ENCODE peak calls at places on chromosomes 12 and 14, in ten cellular contexts. R is AG10803; C is foreskin fibroblast; D is fibroblast of mammary gland; E is transverse colon; K is IMR-90; Y is endodermal cell; A is adrenal gland; T is astrocyte of the spinal cord; X is CD8-positive, alpha-beta T cell. V is an unnamed sample.
A peak's percentile ranks its signal among the peaks of the same experiment; 100 is the strongest.

GRCh38 chr14:42869681-42870080 is 1263.0 kb downstream of the LRFN5 start:
- DNase-seq in R (no peak), C (peak; percentile 16), D (peak; percentile 77), E (no peak), K (peak; percentile 86), Y (no peak), A (no peak), T (peak; percentile 72), X (no peak), V (peak; percentile 25)

GRCh38 chr12:11695321-11695720 is 45.8 kb downstream of the ETV6 start:
- DNase-seq in R (peak; percentile 84), C (no peak), D (peak; percentile 81), E (no peak), K (peak; percentile 58), Y (no peak), A (peak; percentile 65), T (peak; percentile 54), X (no peak), V (peak; percentile 66)

GRCh38 chr14:103725739-103726395 is 10.3 kb downstream of the ZFYVE21 start:
- DNase-seq in R (no peak), C (no peak), D (no peak), E (no peak), K (no peak), Y (no peak), A (no peak), T (no peak), X (no peak), V (no peak)

GRCh38 chr12:26748741-26749431 is 84.1 kb downstream of the ITPR2 start:
- DNase-seq in R (no peak), C (peak; percentile 39), D (peak; percentile 72), E (no peak), K (peak; percentile 70), Y (no peak), A (no peak), T (peak; percentile 89), X (no peak), V (peak; percentile 70)

GRCh38 chr12:86729798-86730197 is 473.6 kb upstream of the MGAT4C start:
- DNase-seq in R (no peak), C (no peak), D (no peak), E (no peak), K (no peak), Y (no peak), A (no peak), T (no peak), X (no peak), V (no peak)

GRCh38 chr14:106436310-106436905 is 910.0 kb downstream of the TMEM121 start:
- DNase-seq in R (no peak), C (no peak), D (peak; percentile 10), E (peak; percentile 35), K (no peak), Y (peak; percentile 57), A (peak; percentile 56), T (no peak), X (peak; percentile 85), V (peak; percentile 10)

GRCh38 chr14:75126121-75126544 is 715 bp downstream of the NEK9 start:
- DNase-seq in R (no peak), C (no peak), D (no peak), E (no peak), K (no peak), Y (no peak), A (no peak), T (peak; percentile 20), X (no peak), V (no peak)

GRCh38 chr14:77144412-77145115 is 3.0 kb upstream of the ZDHHC22 start:
- DNase-seq in R (no peak), C (no peak), D (no peak), E (no peak), K (no peak), Y (peak; percentile 34), A (peak; percentile 4), T (no peak), X (no peak), V (no peak)

GRCh38 chr14:52031781-52032180 is 37.1 kb downstream of the NID2 start:
- DNase-seq in R (peak; percentile 94), C (peak; percentile 92), D (peak; percentile 99), E (no peak), K (peak; percentile 78), Y (no peak), A (peak; percentile 29), T (peak; percentile 92), X (no peak), V (no peak)

GRCh38 chr12:3882896-3883564 is 9.8 kb upstream of the PARP11 start:
- DNase-seq in R (no peak), C (peak; percentile 16), D (peak; percentile 31), E (no peak), K (peak; percentile 19), Y (no peak), A (no peak), T (peak; percentile 1), X (no peak), V (peak; percentile 54)

GRCh38 chr14:89027097-89027740 is 202.8 kb downstream of the TTC8 start:
- DNase-seq in R (peak; percentile 33), C (peak; percentile 43), D (peak; percentile 28), E (peak; percentile 55), K (peak; percentile 33), Y (peak; percentile 83), A (peak; percentile 26), T (peak; percentile 41), X (peak; percentile 67), V (peak; percentile 42)

GRCh38 chr14:35877276-35877675 is 51.1 kb downstream of the BRMS1L start:
- DNase-seq in R (no peak), C (no peak), D (no peak), E (no peak), K (no peak), Y (no peak), A (peak; percentile 60), T (no peak), X (no peak), V (peak; percentile 68)

GRCh38 chr14:32998433-32998832 is 59.8 kb downstream of the NPAS3 start:
- DNase-seq in R (peak; percentile 21), C (peak; percentile 5), D (peak; percentile 45), E (no peak), K (peak; percentile 9), Y (no peak), A (no peak), T (peak; percentile 19), X (no peak), V (peak; percentile 36)

GRCh38 chr12:110023634-110024023 is 24.4 kb downstream of the ANKRD13A start:
- DNase-seq in R (no peak), C (no peak), D (no peak), E (no peak), K (no peak), Y (no peak), A (no peak), T (no peak), X (no peak), V (no peak)

GRCh38 chr12:7555752-7556151 is 52.2 kb upstream of the CD163 start:
- DNase-seq in R (peak; percentile 72), C (peak; percentile 75), D (peak; percentile 91), E (no peak), K (peak; percentile 73), Y (no peak), A (no peak), T (peak; percentile 85), X (no peak), V (peak; percentile 10)

GRCh38 chr14:92400579-92401444 is 77.8 kb downstream of the SLC24A4 start:
- DNase-seq in R (peak; percentile 12), C (no peak), D (no peak), E (no peak), K (peak; percentile 13), Y (no peak), A (no peak), T (no peak), X (no peak), V (peak; percentile 51)

GRCh38 chr12:99043319-99043914 is 398.3 kb downstream of the APAF1 start:
- DNase-seq in R (peak; percentile 66), C (peak; percentile 2), D (peak; percentile 68), E (peak; percentile 37), K (peak; percentile 64), Y (peak; percentile 93), A (peak; percentile 50), T (peak; percentile 77), X (peak; percentile 15), V (peak; percentile 76)
- TF ChIP-seq CTCF in R (peak; percentile 97), C (peak; percentile 90), D (peak; percentile 91), E (peak; percentile 79), K (peak; percentile 82), Y (peak; percentile 98), A (peak; percentile 85), T (peak; percentile 93), X (peak; percentile 58), V (peak; percentile 99)

DNA sequence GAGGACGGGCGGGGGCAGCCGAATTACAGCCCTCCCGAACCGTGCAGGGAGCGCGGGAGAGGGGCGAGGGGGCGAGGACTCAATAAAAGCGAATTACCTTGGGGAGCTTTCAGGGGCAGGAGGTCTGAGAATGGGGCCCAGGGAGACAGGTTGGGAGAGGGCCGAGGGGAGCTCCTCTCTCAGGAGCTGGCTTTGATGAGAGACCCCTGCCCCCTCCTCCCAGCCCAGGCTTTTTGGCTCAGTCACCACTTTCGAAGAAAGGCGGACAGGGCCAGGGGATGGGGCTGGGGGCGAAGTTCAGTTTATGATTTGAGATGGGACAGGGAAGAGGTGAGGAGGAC is 783 bp downstream of the HOXC9 start:
- DNase-seq in R (no peak), C (no peak), D (no peak), E (no peak), K (no peak), Y (no peak), A (no peak), T (no peak), X (no peak), V (no peak)
- H3K4me3 ChIP-seq in R (peak overlapping the region; percentile 98), C (peak overlapping the region; percentile 81), D (peak overlapping the region; percentile 84), E (no peak overlapping the region), K (no peak overlapping the region), Y (no peak overlapping the region), A (peak overlapping the region; percentile 37), T (peak overlapping the region; percentile 55), X (no peak overlapping the region), V (no peak overlapping the region)

DNA sequence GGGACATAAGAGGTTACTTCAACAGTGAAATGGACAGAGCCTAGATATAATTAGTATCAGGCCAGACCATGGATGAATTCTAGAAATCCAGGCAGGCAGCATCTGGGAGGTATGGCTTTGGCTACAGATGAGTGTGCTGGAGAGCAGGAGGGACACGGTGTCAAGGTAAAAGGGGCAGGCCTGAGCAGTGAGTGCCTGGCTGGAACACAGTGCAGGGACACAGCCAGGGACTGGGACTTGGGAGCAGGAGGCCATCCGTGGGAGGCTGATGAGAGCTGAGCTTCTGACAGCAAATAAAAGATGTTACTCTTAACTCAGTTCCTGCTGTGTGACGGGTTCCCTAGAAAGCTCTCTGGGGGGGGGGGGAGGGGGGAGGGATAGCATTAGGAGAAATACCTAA is 13.6 kb upstream of the LGALS3 start:
- DNase-seq in R (no peak), C (no peak), D (no peak), E (no peak), K (no peak), Y (no peak), A (peak; percentile 40), T (no peak), X (no peak), V (no peak)
- TF ChIP-seq CTCF in R (no peak), C (no peak), D (no peak), E (no peak), K (no peak), Y (no peak), A (no peak), T (no peak), X (no peak), V (no peak)

DNA sequence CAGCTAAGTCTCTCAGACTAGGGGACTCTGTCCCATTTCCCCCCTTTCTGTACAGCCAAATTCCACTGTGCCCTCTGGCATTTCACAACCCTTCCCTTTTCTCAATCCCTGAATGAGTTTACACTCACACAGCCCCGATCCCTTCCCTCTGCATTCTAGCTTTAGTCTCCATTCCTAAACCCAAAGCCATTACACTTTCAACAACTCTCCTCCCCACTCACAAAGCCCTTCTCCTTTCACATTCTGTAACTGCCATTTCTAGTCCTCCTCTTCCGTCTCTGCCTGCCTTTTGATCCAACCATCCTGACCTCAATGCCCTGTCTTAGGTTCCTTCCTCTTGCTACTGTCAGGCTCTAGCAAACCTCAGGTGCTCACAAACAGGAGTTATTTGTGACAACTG is 3.6 kb downstream of the ZFHX2 start:
- DNase-seq in R (no peak), C (no peak), D (no peak), E (no peak), K (no peak), Y (no peak), A (no peak), T (no peak), X (no peak), V (no peak)
- H3K4me3 ChIP-seq in R (no peak overlapping the region), C (no peak overlapping the region), D (no peak overlapping the region), E (no peak overlapping the region), K (no peak overlapping the region), Y (no peak overlapping the region), A (no peak overlapping the region), T (no peak overlapping the region), X (no peak overlapping the region), V (no peak overlapping the region)